ENCODE peak calls at places on chromosomes 12 and 14, in four cellular contexts. V is transverse colon, H is OCI-LY7, K is adrenal gland. C is an unnamed sample.

GRCh38 chr12:113933201-113933786 is 32.8 kb downstream of the RBM19 start:
- DNase-seq in K (no peak), H (no peak), V (no peak), C (peak; percentile 72)

GRCh38 chr12:97875064-97875463 is 412.5 kb downstream of the RMST start:
- DNase-seq in H (no peak), K (no peak), V (no peak), C (no peak)

GRCh38 chr12:81759215-81759991 is at the start of gene PPFIA2:
- DNase-seq in H (no peak), K (no peak), V (no peak), C (peak; percentile 55)

GRCh38 chr14:23555882-23556699 is at the start of gene THTPA:
- DNase-seq in V (peak; percentile 94), H (peak; percentile 93), K (peak; percentile 93), C (peak; percentile 96)

GRCh38 chr12:33265037-33265436 is 174.6 kb downstream of the SYT10 start:
- DNase-seq in K (no peak), H (no peak), V (no peak), C (no peak)

GRCh38 chr12:82730832-82731497 is 44.3 kb downstream of the TMTC2 start:
- DNase-seq in K (no peak), V (no peak), H (no peak), C (no peak)

GRCh38 chr12:80317899-80318298 is 126.1 kb upstream of the PTPRQ start:
- DNase-seq in K (no peak), H (no peak), V (no peak), C (no peak)

GRCh38 chr12:121770802-121771625 is 22.5 kb downstream of the RHOF start:
- DNase-seq in H (no peak), V (no peak), K (no peak), C (no peak)

GRCh38 chr14:99284254-99285004 is 12.4 kb upstream of the BCL11B start:
- DNase-seq in V (no peak), K (no peak), H (no peak), C (no peak)

GRCh38 chr12:100796616-100797015 is 2.0 kb downstream of the ANO4 start:
- DNase-seq in H (no peak), V (no peak), K (no peak), C (no peak)

GRCh38 chr12:96908170-96908675 is 1.2 kb downstream of the NEDD1 start:
- DNase-seq in K (no peak), H (no peak), V (no peak), C (no peak)

GRCh38 chr14:54108481-54109471 is 152.2 kb upstream of the BMP4 start:
- DNase-seq in V (no peak), H (no peak), K (no peak), C (no peak)

GRCh38 chr12:524167-524951 is 64.6 kb downstream of the B4GALNT3 start:
- DNase-seq in V (no peak), H (no peak), K (peak; percentile 69), C (no peak)

GRCh38 chr12:102401087-102401486 is 79.3 kb downstream of the IGF1 start:
- DNase-seq in K (no peak), V (no peak), H (no peak), C (no peak)

GRCh38 chr12:70508178-70508577 is 129.1 kb downstream of the PTPRB start:
- DNase-seq in V (no peak), K (no peak), H (no peak), C (no peak)

GRCh38 chr12:70822431-70822830 is 98.1 kb downstream of the PTPRR start:
- DNase-seq in K (no peak), H (no peak), V (no peak), C (no peak)

GRCh38 chr12:31016057-31016456 is 57.6 kb upstream of the DDX11 start:
- DNase-seq in V (no peak), K (no peak), H (no peak), C (no peak)

GRCh38 chr12:3285570-3285969 is 205.4 kb upstream of the PRMT8 start:
- DNase-seq in H (no peak), V (no peak), K (no peak), C (no peak)

GRCh38 chr12:109016016-109016415 is 4.9 kb downstream of the SVOP start:
- DNase-seq in K (no peak), V (no peak), H (no peak), C (no peak)

GRCh38 chr12:68482660-68483059 is 128.0 kb upstream of the RAP1B start:
- DNase-seq in H (no peak), K (no peak), V (peak; percentile 52), C (no peak)

GRCh38 chr14:92863281-92863680 is 59.7 kb upstream of the CHGA start:
- DNase-seq in H (peak; percentile 46), K (no peak), V (no peak), C (no peak)

GRCh38 chr12:40157307-40157706 is 51.4 kb upstream of the SLC2A13 start:
- DNase-seq in K (no peak), H (no peak), V (no peak), C (no peak)

GRCh38 chr12:98373019-98373554 is 142.3 kb upstream of the TMPO start:
- DNase-seq in H (peak; percentile 73), K (peak; percentile 14), V (no peak), C (no peak)

GRCh38 chr12:7346571-7347225 is 42.8 kb downstream of the ACSM4 start:
- DNase-seq in V (no peak), K (no peak), H (no peak), C (no peak)

GRCh38 chr14:34219661-34220060 is 242.4 kb downstream of the SPTSSA start:
- DNase-seq in V (no peak), K (no peak), H (no peak), C (no peak)

GRCh38 chr12:193282-193681 is 20.7 kb downstream of the SLC6A12 start:
- DNase-seq in V (no peak), K (no peak), H (no peak), C (no peak)

GRCh38 chr14:74591394-74591793 is 20.6 kb downstream of the LTBP2 start:
- DNase-seq in H (no peak), V (no peak), K (no peak), C (no peak)

GRCh38 chr14:75800792-75801191 is 139.7 kb downstream of the TTLL5 start:
- DNase-seq in K (no peak), V (no peak), H (no peak), C (no peak)

GRCh38 chr12:124753993-124754392 is 109.7 kb downstream of the SCARB1 start:
- DNase-seq in K (no peak), H (no peak), V (no peak), C (no peak)
- H3K27ac ChIP-seq in K (peak overlapping the region; percentile 84), H (no peak overlapping the region), V (peak overlapping the region; percentile 83), C (peak overlapping the region; percentile 77)

GRCh38 chr14:76928301-76928700 is 100.2 kb downstream of the IRF2BPL start:
- DNase-seq in V (no peak), K (no peak), H (no peak), C (no peak)
- H3K4me3 ChIP-seq in V (no peak overlapping the region), K (no peak overlapping the region), H (no peak overlapping the region), C (no peak overlapping the region)

GRCh38 chr14:71693373-71693772 is 238.9 kb upstream of the RGS6 start:
- DNase-seq in H (peak; percentile 15), V (no peak), K (no peak), C (no peak)
- H3K27ac ChIP-seq in H (no peak overlapping the region), V (no peak overlapping the region), K (no peak overlapping the region), C (no peak overlapping the region)

GRCh38 chr12:54935235-54935951 is 49.2 kb downstream of the TESPA1 start:
- DNase-seq in K (no peak), V (no peak), H (peak; percentile 41), C (no peak)

GRCh38 chr12:54932038-54932437 is 52.5 kb downstream of the TESPA1 start:
- DNase-seq in V (no peak), K (no peak), H (no peak), C (no peak)

GRCh38 chr12:54934419-54934818 is 50.1 kb downstream of the TESPA1 start:
- DNase-seq in K (no peak), H (no peak), V (no peak), C (no peak)

GRCh38 chr12:54932691-54933090 is 51.9 kb downstream of the TESPA1 start:
- DNase-seq in K (no peak), V (no peak), H (no peak), C (peak; percentile 33)

DNA sequence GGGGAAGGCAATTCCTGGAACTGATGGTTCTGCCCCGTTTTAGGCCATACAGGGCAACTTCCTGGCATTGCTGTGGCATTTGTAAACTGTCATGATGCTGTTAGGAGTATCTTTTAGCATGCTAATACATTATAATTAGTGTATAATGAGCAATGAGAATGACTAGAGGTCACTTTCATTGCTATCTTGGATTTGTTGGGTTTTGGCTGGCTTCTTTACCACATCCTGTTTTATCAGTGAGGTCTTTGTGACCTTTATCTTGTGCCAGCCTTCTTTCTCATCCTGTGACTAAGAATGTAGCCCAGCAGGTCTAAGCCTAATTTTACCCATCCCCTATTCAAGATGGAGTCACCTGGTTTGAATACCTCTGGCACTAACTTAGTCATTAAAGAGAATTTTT is 51.2 kb downstream of the TESPA1 start:
- DNase-seq in V (no peak), K (no peak), H (no peak), C (no peak)
- H3K4me3 ChIP-seq in V (no peak overlapping the region), K (no peak overlapping the region), H (no peak overlapping the region), C (no peak overlapping the region)

GRCh38 chr12:124742702-124743101 is 121.0 kb downstream of the SCARB1 start:
- DNase-seq in V (no peak), H (no peak), K (no peak), C (peak; percentile 62)

GRCh38 chr12:124741211-124741610 is 122.5 kb downstream of the SCARB1 start:
- DNase-seq in K (no peak), V (no peak), H (no peak), C (no peak)

GRCh38 chr12:124740691-124741137 is 123.0 kb downstream of the SCARB1 start:
- DNase-seq in V (peak; percentile 50), K (peak; percentile 51), H (no peak), C (peak; percentile 62)

GRCh38 chr12:124743479-124744272 is 120.0 kb downstream of the SCARB1 start:
- DNase-seq in H (no peak), V (no peak), K (no peak), C (peak; percentile 51)

DNA sequence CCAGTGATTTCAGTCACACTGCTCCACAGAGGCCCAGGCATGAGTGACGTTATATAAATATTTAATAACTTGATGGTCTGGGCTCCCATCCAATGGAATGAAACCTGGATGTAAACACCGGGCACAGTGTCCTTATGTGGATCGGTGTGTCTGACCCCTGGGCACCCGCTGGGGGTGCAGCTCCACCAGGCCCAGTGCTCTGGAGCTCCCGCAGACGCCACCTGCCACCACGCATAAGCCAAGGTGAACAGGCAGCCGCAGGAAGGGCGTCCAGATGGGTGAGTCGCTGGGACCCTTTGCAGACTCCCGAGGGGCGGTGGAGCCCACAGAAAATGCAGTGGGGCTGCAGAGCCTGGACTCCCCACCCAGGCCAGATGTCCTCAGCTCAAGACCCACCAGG is 121.6 kb downstream of the SCARB1 start:
- DNase-seq in V (no peak), H (no peak), K (no peak), C (peak; percentile 56)
- H3K27ac ChIP-seq in V (peak overlapping the region; percentile 82), H (no peak overlapping the region), K (no peak overlapping the region), C (no peak overlapping the region)

DNA sequence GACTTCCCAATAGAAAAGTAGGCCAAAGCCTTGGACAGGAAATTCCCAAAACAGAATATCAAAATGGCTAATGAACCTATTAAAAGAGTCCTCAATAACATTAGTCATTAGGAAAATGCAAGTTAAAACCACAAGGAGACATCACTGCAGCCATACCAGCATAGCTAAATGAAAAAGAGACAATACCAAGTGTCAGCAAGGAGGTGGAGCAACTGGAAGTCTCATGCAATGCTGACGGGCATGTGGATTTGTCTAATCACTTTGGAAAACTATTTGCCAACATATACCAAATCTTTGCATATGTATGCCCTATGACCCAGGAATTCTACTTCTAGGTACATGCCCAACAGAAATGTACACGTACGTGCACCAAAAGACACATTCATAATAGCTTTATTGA is 60.5 kb upstream of the PLEKHG3 start:
- DNase-seq in K (no peak), V (no peak), H (no peak), C (no peak)
- H3K4me3 ChIP-seq in K (no peak overlapping the region), V (no peak overlapping the region), H (no peak overlapping the region), C (no peak overlapping the region)